ENCODE peak calls at places on chromosomes 13 and 19, in four cellular contexts. F is IMR-90, T is uterus, M is mucosa of descending colon. K is an unnamed sample. For H3K4me1 and H3K36me3, the result is how much of the 10 kb centered on the place peaks cover.

GRCh38 chr19:57803594-57804325 is 11.0 kb downstream of the ZNF552 start:
- DNase-seq in F (peak), T (no peak), M (peak), K (no peak)

GRCh38 chr19:29896790-29897189 is 45.2 kb upstream of the URI1 start:
- DNase-seq in M (no peak), F (no peak), T (no peak), K (no peak)

GRCh38 chr19:2164020-2164988 is 571 bp downstream of the DOT1L start:
- DNase-seq in F (no peak), T (no peak), M (no peak), K (no peak)

GRCh38 chr19:32287811-32288227 is 57.6 kb upstream of the ZNF507 start:
- DNase-seq in F (peak), M (peak), T (peak), K (peak)

GRCh38 chr13:77138813-77139212 is 111.9 kb upstream of the FBXL3 start:
- DNase-seq in F (no peak), M (no peak), T (no peak), K (no peak)

GRCh38 chr19:17794731-17795494 is at the start of gene B3GNT3:
- DNase-seq in T (no peak), M (peak), F (no peak), K (peak)

GRCh38 chr19:37342753-37343152 is 28.1 kb upstream of the ZNF527 start:
- DNase-seq in T (no peak), M (no peak), F (no peak), K (no peak)

GRCh38 chr19:6516018-6516658 is 14.0 kb upstream of the TUBB4A start:
- DNase-seq in M (peak), F (peak), T (peak), K (peak)

GRCh38 chr19:1312732-1313694 is 27.3 kb downstream of the EFNA2 start:
- DNase-seq in M (peak), T (no peak), F (peak), K (no peak)

GRCh38 chr13:33080962-33081655 is 64.9 kb downstream of the KL start:
- DNase-seq in M (no peak), T (no peak), F (no peak), K (no peak)

GRCh38 chr19:31519216-31519615 is 170.0 kb upstream of the TSHZ3 start:
- DNase-seq in F (no peak), M (no peak), T (no peak), K (no peak)

GRCh38 chr19:39937094-39937493 is 2.7 kb upstream of the FCGBP start:
- DNase-seq in F (no peak), M (no peak), T (no peak), K (no peak)

GRCh38 chr19:36097036-36097435 is 13.9 kb upstream of the OVOL3 start:
- DNase-seq in F (no peak), T (no peak), M (no peak), K (no peak)

GRCh38 chr13:37531054-37531453 is 67.5 kb downstream of the POSTN start:
- DNase-seq in T (no peak), F (peak), M (no peak), K (no peak)

GRCh38 chr19:43316591-43317319 is 36.7 kb upstream of the CD177 start:
- DNase-seq in M (no peak), T (no peak), F (peak), K (no peak)

GRCh38 chr13:46057251-46058015 is 4.9 kb upstream of the ZC3H13 start:
- DNase-seq in F (peak), T (no peak), M (no peak), K (no peak)

GRCh38 chr13:39909634-39910033 is 254.2 kb downstream of the COG6 start:
- DNase-seq in T (no peak), F (no peak), M (no peak), K (no peak)
- H3K4me3 ChIP-seq in T (no peak), F (no peak), M (no peak), K (no peak)

DNA sequence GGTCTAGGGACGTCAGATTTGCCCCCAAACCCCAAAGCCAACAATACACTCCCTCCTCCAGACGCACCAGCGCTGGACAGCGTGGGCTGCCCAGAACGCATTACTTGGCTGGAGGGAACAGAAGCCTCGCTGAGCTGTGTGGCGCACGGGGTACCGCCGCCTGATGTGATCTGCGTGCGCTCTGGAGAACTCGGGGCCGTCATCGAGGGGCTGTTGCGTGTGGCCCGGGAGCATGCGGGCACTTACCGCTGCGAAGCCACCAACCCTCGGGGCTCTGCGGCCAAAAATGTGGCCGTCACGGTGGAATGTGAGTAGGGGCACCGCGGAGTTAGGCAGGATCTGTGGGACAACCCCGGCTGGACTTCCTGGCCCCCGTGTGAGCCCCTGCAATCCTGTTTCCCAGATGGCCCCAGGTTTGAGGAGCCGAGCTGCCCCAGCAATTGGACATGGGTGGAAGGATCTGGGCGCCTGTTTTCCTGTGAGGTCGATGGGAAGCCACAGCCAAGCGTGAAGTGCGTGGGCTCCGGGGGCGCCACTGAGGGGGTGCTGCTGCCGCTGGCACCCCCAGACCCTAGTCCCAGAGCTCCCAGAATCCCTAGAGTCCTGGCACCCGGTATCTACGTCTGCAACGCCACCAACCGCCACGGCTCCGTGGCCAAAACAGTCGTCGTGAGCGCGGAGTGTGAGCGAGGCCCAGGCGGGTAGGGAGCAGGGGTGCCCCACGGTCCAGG is 4.0 kb downstream of the ICAM5 start:
- DNase-seq in M (no peak), T (no peak), F (no peak), K (no peak)
- H3K4me1 ChIP-seq in M (half or more), T (under half), F (under half), K (under half)

GRCh38 chr19:10788146-10788545 is 47.9 kb downstream of the TMED1 start:
- DNase-seq in M (no peak), F (no peak), T (no peak), K (no peak)
- H3K36me3 ChIP-seq in M (under half), F (half or more), T (under half), K (under half)

GRCh38 chr19:3409346-3410064 is 43.1 kb downstream of the NFIC start:
- DNase-seq in F (no peak), T (peak), M (no peak), K (peak)

GRCh38 chr19:3405261-3405653 is 38.9 kb downstream of the NFIC start:
- DNase-seq in M (no peak), T (no peak), F (no peak), K (no peak)

GRCh38 chr19:3408996-3409345 is 42.6 kb downstream of the NFIC start:
- DNase-seq in F (no peak), M (no peak), T (no peak), K (no peak)

GRCh38 chr19:3406571-3407111 is 40.3 kb downstream of the NFIC start:
- DNase-seq in M (no peak), F (no peak), T (no peak), K (no peak)

DNA sequence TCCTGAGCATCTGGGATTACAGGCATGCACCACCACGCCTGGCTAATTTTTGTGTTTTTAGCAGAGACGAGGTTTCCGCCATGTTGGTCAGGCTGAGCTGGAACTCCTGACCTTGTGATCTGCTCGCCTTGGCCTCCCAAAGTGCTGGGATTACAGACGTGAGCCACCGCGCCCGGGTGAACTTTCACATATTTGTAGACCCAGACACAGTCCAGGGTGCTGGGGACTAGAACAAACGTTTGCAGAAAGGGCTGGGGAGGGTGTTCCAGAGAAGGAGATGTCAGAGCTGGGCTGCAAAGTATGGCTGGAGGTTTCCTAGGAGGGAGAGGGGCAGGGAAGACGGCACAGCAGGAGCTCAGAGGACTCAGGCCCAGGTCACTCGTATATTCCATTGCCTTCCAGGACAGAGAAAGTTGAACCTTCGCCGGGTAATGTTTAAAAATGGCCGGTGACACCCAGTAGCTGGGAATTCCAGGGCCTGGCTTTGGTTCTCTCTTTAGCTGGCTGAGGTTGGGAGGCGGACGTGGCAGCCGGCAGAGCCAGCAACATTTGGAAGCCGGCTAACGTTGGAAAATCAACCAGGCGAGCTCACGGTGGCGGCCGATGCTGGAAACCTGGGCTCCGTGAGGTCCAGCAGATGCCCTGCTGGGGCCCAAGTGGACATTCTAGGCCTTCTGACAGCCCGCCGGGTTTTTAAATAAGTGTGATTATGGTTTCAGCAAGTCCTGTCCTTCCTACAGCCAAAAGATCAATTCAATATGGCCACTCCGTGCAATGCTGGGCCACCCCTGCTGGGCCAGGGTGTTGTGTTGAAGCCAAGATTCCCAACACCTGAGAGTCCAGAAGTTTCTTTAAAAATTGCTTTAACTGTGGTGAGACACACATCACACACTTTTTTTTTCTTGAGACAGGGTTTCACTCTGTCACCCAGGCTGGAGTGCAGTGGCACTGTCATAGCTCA is 41.5 kb downstream of the NFIC start:
- DNase-seq in M (no peak), T (peak), F (no peak), K (peak)
- H3K4me3 ChIP-seq in M (no peak), T (no peak), F (no peak), K (peak)

GRCh38 chr19:47716270-47716937 is 3.2 kb downstream of the EHD2 start:
- DNase-seq in T (no peak), F (no peak), M (no peak), K (no peak)
- H3K4me1 ChIP-seq in T (under half), F (under half), M (under half), K (under half)

DNA sequence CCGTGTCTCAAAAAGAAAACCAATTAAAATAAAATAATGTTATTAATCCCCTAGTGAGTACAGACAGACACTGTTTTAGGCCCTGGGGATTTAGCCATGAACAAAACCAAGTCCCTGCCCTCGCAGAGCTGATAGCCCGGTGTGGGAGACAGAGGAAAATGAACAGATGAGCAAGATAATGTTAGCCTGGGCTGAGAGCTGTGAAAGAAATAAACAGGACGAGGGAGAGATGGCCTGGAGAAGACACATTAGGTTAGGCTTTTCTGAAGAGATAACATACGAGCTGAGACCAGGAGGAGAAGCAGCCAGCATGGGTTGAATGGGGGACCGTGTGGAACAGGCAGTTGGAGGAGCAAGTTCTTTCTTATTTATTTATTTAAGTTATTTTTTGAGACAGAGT is 9.0 kb downstream of the RELB start:
- DNase-seq in M (no peak), T (no peak), F (no peak), K (no peak)
- H3K36me3 ChIP-seq in M (under half), T (under half), F (under half), K (under half)

GRCh38 chr19:10625762-10626138 is 397 bp downstream of the SLC44A2 start:
- DNase-seq in M (peak), T (no peak), F (no peak), K (no peak)
- H3K4me3 ChIP-seq in M (peak), T (peak), F (peak), K (peak)

DNA sequence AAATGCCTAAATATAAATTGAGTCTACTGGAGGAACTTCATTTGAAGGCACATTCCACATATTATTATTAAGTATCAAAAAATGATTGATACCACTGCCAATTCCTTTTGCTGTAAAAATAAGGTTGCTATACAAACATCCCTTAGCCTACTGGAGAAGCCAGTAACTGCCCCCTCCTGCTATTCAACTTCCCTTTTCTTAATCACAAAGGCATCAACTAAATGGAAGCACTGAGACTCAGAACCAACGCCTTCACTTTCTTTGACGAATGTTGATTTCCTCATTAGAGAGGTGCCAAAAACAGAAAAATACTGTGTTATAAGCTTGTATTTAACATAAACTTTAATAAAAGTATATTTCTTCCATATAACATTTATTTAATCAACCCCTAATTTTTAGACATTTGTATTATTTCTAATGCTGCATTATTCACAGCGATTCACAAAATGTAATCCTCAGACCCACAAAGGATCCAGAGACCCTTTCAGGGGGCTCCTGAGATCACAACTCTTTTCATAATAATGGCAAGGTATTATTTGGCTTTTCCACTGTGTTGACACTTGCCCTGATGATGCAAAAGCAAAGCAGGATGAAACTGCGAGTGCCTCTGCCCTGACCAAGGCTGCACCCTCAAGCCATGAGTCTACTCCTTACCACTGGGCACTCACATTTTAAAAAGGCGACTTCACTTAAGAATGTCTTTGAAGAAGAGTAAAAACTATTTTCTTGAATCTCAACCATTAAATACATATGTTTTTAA is 11.6 kb downstream of the ELF1 start:
- DNase-seq in F (peak), M (no peak), T (no peak), K (no peak)
- H3K4me1 ChIP-seq in F (under half), M (half or more), T (under half), K (under half)

GRCh38 chr13:106522898-106523525 is 12.4 kb downstream of the EFNB2 start:
- DNase-seq in T (no peak), M (peak), F (no peak), K (no peak)

GRCh38 chr13:106525865-106526264 is 9.6 kb downstream of the EFNB2 start:
- DNase-seq in M (no peak), T (no peak), F (no peak), K (no peak)

GRCh38 chr13:106523566-106523965 is 11.9 kb downstream of the EFNB2 start:
- DNase-seq in T (no peak), M (no peak), F (no peak), K (no peak)

GRCh38 chr13:106522112-106522511 is 13.3 kb downstream of the EFNB2 start:
- DNase-seq in M (no peak), T (no peak), F (no peak), K (no peak)

DNA sequence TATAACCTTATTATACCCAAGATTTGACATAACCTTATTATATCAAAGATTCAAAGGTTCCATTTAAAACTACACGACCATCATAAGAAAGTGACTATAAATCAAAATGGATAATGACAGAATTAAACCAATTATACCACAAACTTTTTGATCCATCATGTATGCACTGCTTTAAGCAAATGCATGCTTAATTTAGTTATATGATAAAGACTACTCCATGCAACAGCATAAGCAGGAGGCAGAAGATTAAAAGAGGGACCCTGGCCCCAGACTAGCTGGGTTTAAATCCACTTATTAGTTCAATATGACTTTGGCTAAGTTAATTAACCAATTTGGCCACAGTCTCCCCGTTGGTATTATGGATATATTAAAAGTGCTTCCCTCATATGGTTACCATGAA is 11.4 kb downstream of the EFNB2 start:
- DNase-seq in F (no peak), M (no peak), T (no peak), K (no peak)
- H3K36me3 ChIP-seq in F (under half), M (under half), T (under half), K (under half)

GRCh38 chr19:45815501-45816216 is 551 bp upstream of the RSPH6A start:
- DNase-seq in M (peak), T (no peak), F (no peak), K (no peak)
- H3K4me3 ChIP-seq in M (no peak), T (peak), F (no peak), K (peak)

K was measured in aorta.